ENCODE peak calls at places on chromosomes 16 and 17, in five cellular contexts. T is H1, H is mesenchymal stem cell, Z is neuronal stem cell, B is H9. W is an unnamed sample.

GRCh38 chr16:57126412-57126811 is 34.0 kb downstream of the CPNE2 start:
- DNase-seq in T (no peak), H (no peak), Z (no peak), B (no peak), W (no peak)

GRCh38 chr16:51592535-51592934 is 441.5 kb upstream of the SALL1 start:
- DNase-seq in T (no peak), H (no peak), Z (no peak), B (no peak), W (no peak)

GRCh38 chr17:66152756-66153155 is 39.2 kb downstream of the CEP112 start:
- DNase-seq in T (no peak), H (peak), Z (no peak), B (no peak), W (peak)

GRCh38 chr16:87784812-87785211 is 19.0 kb upstream of the KLHDC4 start:
- DNase-seq in T (no peak), H (no peak), Z (no peak), B (no peak), W (peak)

GRCh38 chr16:27847030-27847550 is 216.4 kb downstream of the GSG1L start:
- DNase-seq in T (no peak), H (peak), Z (no peak), B (peak), W (no peak)

GRCh38 chr16:22071352-22071923 is 20.9 kb upstream of the VWA3A start:
- DNase-seq in T (no peak), H (no peak), Z (no peak), B (no peak), W (no peak)

GRCh38 chr17:64084940-64085649 is 44.8 kb downstream of the ERN1 start:
- DNase-seq in T (no peak), H (no peak), Z (no peak), B (no peak), W (no peak)

GRCh38 chr17:8555062-8555461 is 75.5 kb downstream of the MYH10 start:
- DNase-seq in T (no peak), H (peak), Z (no peak), B (no peak), W (peak)

GRCh38 chr16:89828870-89829629 is 775 bp downstream of the SPIRE2 start:
- DNase-seq in T (no peak), H (no peak), Z (no peak), B (no peak), W (no peak)
- H3K4ac ChIP-seq in T (no peak), H (no peak), Z (no peak), B (no peak), W (no peak)

GRCh38 chr17:55398689-55399088 is 22.9 kb downstream of the MMD start:
- DNase-seq in T (no peak), H (peak), Z (no peak), B (no peak), W (peak)
- H3K4ac ChIP-seq in T (no peak), H (no peak), Z (no peak), B (no peak), W (no peak)

DNA sequence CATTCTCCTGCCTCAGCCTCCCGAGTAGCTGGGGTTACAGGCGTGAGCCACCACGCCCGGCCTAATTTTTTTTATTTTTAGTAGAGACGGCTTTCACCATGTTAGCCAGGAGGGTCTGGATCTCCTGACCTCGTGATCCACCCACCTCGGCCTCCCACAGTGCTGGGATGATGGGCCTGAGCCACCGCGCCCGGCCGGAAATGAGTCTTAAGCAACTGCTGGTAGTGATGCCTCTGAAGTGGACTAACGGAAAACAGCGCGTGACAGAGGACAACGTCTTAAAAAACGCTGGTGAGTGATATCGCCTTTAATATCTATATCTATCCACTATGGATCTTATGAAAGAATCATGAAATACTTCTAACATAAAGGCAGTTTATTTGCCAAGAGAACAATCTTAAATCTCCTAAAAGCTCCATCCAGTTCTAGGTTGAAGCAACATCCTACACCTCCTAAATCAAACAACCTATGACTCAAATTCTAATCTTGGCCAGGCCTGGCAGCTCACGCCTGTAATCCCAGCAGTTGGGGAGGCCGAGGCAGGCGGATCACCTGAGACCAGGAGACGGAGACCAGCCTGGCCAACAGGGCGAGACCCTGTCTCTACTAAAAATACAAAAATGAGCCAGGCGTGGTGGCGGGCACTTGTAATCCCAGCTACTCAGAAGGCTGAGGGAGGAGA is 69.8 kb downstream of the NXN start:
- DNase-seq in T (no peak), H (peak), Z (no peak), B (no peak), W (no peak)
- H3K4ac ChIP-seq in T (no peak), H (no peak), Z (no peak), B (no peak), W (no peak)

GRCh38 chr16:7443108-7443507 is 110.5 kb downstream of the RBFOX1 start:
- DNase-seq in T (no peak), H (no peak), Z (no peak), B (no peak), W (no peak)
- H3K4ac ChIP-seq in T (no peak), H (no peak), Z (no peak), B (no peak), W (no peak)

GRCh38 chr17:1108810-1109605 is 70.8 kb downstream of the ABR start:
- DNase-seq in T (no peak), H (peak), Z (no peak), B (no peak), W (peak)
- H3K4ac ChIP-seq in T (no peak), H (peak), Z (no peak), B (no peak), W (peak)

W was measured in IMR-90.